ENCODE peak calls at places on chromosome 17, in five cellular contexts. Z is activated T-cell treated with anti-CD3 and anti-CD28 coated beads, Interleukin-2, amount 50 U/mL, for 4 hours; Q is Calu3; D is fibroblast of pulmonary artery; N is NCI-H1048. V is an unnamed sample.

GRCh38 chr17:57438031-57438731 is 181.9 kb downstream of the MSI2 start:
- DNase-seq in D (no peak), Q (no peak), Z (no peak), N (no peak), V (no peak)

GRCh38 chr17:4072487-4073157 is 70.2 kb downstream of the ZZEF1 start:
- DNase-seq in Z (no peak), Q (no peak), D (peak), N (no peak), V (no peak)

GRCh38 chr17:40538019-40538935 is 27.0 kb downstream of the CCR7 start:
- DNase-seq in N (no peak), Z (no peak), D (no peak), Q (no peak), V (no peak)

GRCh38 chr17:17391575-17392370 is 85.0 kb upstream of the MED9 start:
- DNase-seq in Z (peak), D (no peak), N (no peak), Q (no peak), V (no peak)

GRCh38 chr17:39022961-39023360 is 55.8 kb upstream of the FBXO47 start:
- DNase-seq in Z (no peak), N (no peak), D (no peak), Q (no peak), V (no peak)

GRCh38 chr17:59417452-59417851 is 86.0 kb downstream of the YPEL2 start:
- DNase-seq in N (no peak), Z (no peak), Q (no peak), D (no peak), V (no peak)

GRCh38 chr17:16463341-16464000 is 28.5 kb downstream of the LRRC75A start:
- DNase-seq in Q (peak), N (no peak), Z (no peak), D (peak), V (no peak)

GRCh38 chr17:16909887-16910286 is 62.0 kb downstream of the TNFRSF13B start:
- DNase-seq in D (no peak), Q (no peak), N (no peak), Z (no peak), V (no peak)

GRCh38 chr17:43106552-43106951 is 18.6 kb downstream of the BRCA1 start:
- DNase-seq in Q (no peak), Z (no peak), D (no peak), N (no peak), V (no peak)

V was measured in cortex of kidney.